ENCODE peak calls at places on chromosomes 1 and 21, in six cellular contexts. Y is H1, J is H9, K is IMR-90, P is mesenchymal stem cell, O is mesendoderm. C is an unnamed sample.

GRCh38 chr1:226938903-226939438 is 1.1 kb upstream of the COQ8A start:
- DNase-seq in P (peak), K (peak), O (peak), J (no peak), Y (no peak), C (no peak)

GRCh38 chr1:11501491-11501897 is 22.5 kb downstream of the DISP3 start:
- DNase-seq in K (no peak), P (no peak), Y (no peak), O (no peak), J (peak), C (no peak)

GRCh38 chr1:151980287-151981177 is 13.1 kb downstream of the S100A10 start:
- DNase-seq in Y (no peak), O (no peak), K (peak), P (no peak), J (no peak), C (no peak)

GRCh38 chr1:36446261-36446660 is 4.0 kb downstream of the OSCP1 start:
- DNase-seq in Y (peak), K (no peak), J (peak), P (peak), O (peak), C (no peak)

GRCh38 chr1:101136739-101137138 is 100.1 kb upstream of the S1PR1 start:
- DNase-seq in J (no peak), K (peak), O (peak), P (peak), Y (no peak), C (no peak)

GRCh38 chr1:243938146-243938676 is 88.2 kb upstream of the AKT3 start:
- DNase-seq in O (no peak), K (no peak), J (no peak), P (no peak), Y (no peak), C (no peak)

GRCh38 chr1:31382379-31382989 is 9.6 kb upstream of the FABP3 start:
- DNase-seq in K (no peak), O (no peak), P (no peak), Y (no peak), J (no peak), C (no peak)

GRCh38 chr1:221541296-221541695 is 200.6 kb downstream of the DUSP10 start:
- DNase-seq in K (no peak), Y (no peak), O (no peak), P (no peak), J (no peak), C (no peak)

GRCh38 chr1:150609726-150610125 is 19.7 kb downstream of the ENSA start:
- DNase-seq in J (no peak), P (peak), K (peak), O (no peak), Y (no peak), C (no peak)

GRCh38 chr1:117599822-117600221 is 6.0 kb upstream of the TENT5C start:
- DNase-seq in P (no peak), O (no peak), J (peak), K (no peak), Y (no peak), C (no peak)

GRCh38 chr21:39300587-39300986 is 12.8 kb downstream of the BRWD1 start:
- DNase-seq in O (no peak), P (no peak), Y (no peak), K (no peak), J (no peak), C (no peak)

GRCh38 chr1:233244183-233244582 is 51.3 kb downstream of the PCNX2 start:
- DNase-seq in O (no peak), K (peak), Y (no peak), P (no peak), J (no peak), C (no peak)

GRCh38 chr1:36307601-36308330 is 1.6 kb downstream of the SH3D21 start:
- DNase-seq in Y (no peak), J (no peak), O (no peak), K (no peak), P (no peak), C (no peak)

GRCh38 chr1:44693159-44693558 is 18.6 kb downstream of the ARMH1 start:
- DNase-seq in P (no peak), K (no peak), O (no peak), Y (no peak), J (no peak), C (no peak)

GRCh38 chr1:161128591-161129420 is 3.7 kb downstream of the DEDD start:
- DNase-seq in P (no peak), O (no peak), J (no peak), Y (no peak), K (no peak), C (no peak)

GRCh38 chr1:145936247-145936646 is 9.0 kb upstream of the RBM8A start:
- DNase-seq in Y (no peak), J (no peak), O (no peak), P (no peak), K (no peak), C (no peak)

GRCh38 chr1:43274125-43274803 is 4.5 kb downstream of the TMEM125 start:
- DNase-seq in P (peak), Y (no peak), J (peak), K (peak), O (peak), C (no peak)

GRCh38 chr1:205774277-205775014 is 836 bp downstream of the RAB29 start:
- DNase-seq in Y (peak), O (peak), J (peak), P (peak), K (no peak), C (no peak)

GRCh38 chr21:43209575-43210453 is 41.0 kb downstream of the CRYAA start:
- DNase-seq in Y (no peak), J (peak), O (no peak), K (peak), P (peak), C (no peak)

GRCh38 chr1:219798283-219799030 is 129.9 kb downstream of the SLC30A10 start:
- DNase-seq in Y (no peak), K (peak), O (no peak), J (no peak), P (peak), C (no peak)

GRCh38 chr1:68111804-68112436 is 61.5 kb upstream of the DIRAS3 start:
- DNase-seq in Y (peak), J (no peak), K (peak), P (peak), O (peak), C (peak)

GRCh38 chr21:29372063-29372802 is 73.5 kb downstream of the BACH1 start:
- DNase-seq in O (peak), J (peak), Y (peak), K (peak), P (peak), C (peak)

GRCh38 chr1:2228157-2228594 is at the start of gene SKI:
- DNase-seq in J (no peak), Y (no peak), K (no peak), O (no peak), P (no peak), C (no peak)

GRCh38 chr1:217027403-217028080 is 304.3 kb upstream of the ESRRG start:
- DNase-seq in O (no peak), P (no peak), Y (no peak), J (no peak), K (no peak), C (no peak)

GRCh38 chr1:225509770-225510169 is 81.9 kb upstream of the LBR start:
- DNase-seq in O (peak), K (peak), Y (no peak), J (no peak), P (no peak), C (no peak)

GRCh38 chr21:39094847-39095525 is 88.3 kb downstream of the PSMG1 start:
- DNase-seq in Y (no peak), J (no peak), O (peak), K (peak), P (peak), C (no peak)

GRCh38 chr1:230146709-230147108 is 79.7 kb downstream of the GALNT2 start:
- DNase-seq in J (no peak), O (no peak), Y (no peak), K (no peak), P (no peak), C (no peak)

GRCh38 chr1:26861889-26862371 is 1.0 kb upstream of the SFN start:
- DNase-seq in J (no peak), Y (no peak), P (no peak), K (no peak), O (no peak), C (no peak)

GRCh38 chr1:26864610-26865480 is 1.9 kb downstream of the SFN start:
- DNase-seq in O (peak), Y (peak), K (peak), J (peak), P (peak), C (peak)

GRCh38 chr1:26861286-26861701 is 1.7 kb upstream of the SFN start:
- DNase-seq in O (peak), P (peak), Y (no peak), K (peak), J (no peak), C (no peak)

GRCh38 chr1:26863677-26864060 is 720 bp downstream of the SFN start:
- DNase-seq in K (no peak), O (no peak), Y (no peak), J (no peak), P (no peak), C (no peak)

GRCh38 chr1:26862781-26863676 is at the start of gene SFN:
- DNase-seq in O (peak), P (no peak), J (peak), Y (peak), K (no peak), C (no peak)
- H2BK15ac ChIP-seq in O (no peak), P (peak), J (no peak), Y (no peak), K (no peak), C (peak)

GRCh38 chr21:35037384-35038105 is 11.6 kb downstream of the RUNX1 start:
- DNase-seq in K (no peak), P (no peak), Y (no peak), J (no peak), O (no peak), C (no peak)

GRCh38 chr21:35039595-35040291 is 9.4 kb downstream of the RUNX1 start:
- DNase-seq in P (no peak), Y (no peak), J (no peak), K (no peak), O (no peak), C (no peak)

GRCh38 chr21:35036521-35037383 is 12.3 kb downstream of the RUNX1 start:
- DNase-seq in O (no peak), Y (no peak), P (no peak), J (no peak), K (no peak), C (no peak)

GRCh38 chr21:35041122-35041521 is 8.0 kb downstream of the RUNX1 start:
- DNase-seq in Y (no peak), O (no peak), K (no peak), P (no peak), J (no peak), C (no peak)

DNA sequence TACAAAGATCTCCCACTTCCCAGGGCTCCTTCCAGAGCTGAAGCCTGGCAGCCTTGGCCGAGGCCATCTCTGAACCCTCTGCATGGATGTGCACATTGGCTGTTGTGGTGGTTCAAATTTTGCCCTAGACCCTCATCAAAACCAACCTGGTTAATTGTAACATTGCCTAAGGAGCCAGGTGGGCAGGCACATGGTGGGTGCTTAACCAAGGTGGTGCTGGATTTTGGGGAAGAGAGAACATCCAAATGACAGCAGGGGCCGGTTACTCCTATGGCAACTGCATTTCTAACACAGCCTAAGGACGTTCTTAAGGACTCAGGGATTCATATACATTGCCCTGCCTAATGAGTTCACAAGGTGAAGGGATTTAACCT is 10.3 kb downstream of the RUNX1 start:
- DNase-seq in P (no peak), O (peak), J (no peak), K (no peak), Y (no peak), C (no peak)
- H2BK120ac ChIP-seq in P (no peak), O (no peak), J (no peak), K (no peak), Y (no peak), C (no peak)

GRCh38 chr1:62407398-62408009 is 29.3 kb upstream of the USP1 start:
- DNase-seq in P (peak), K (peak), J (no peak), Y (no peak), O (peak), C (peak)

GRCh38 chr1:62401034-62401433 is 35.8 kb upstream of the USP1 start:
- DNase-seq in Y (no peak), P (no peak), O (peak), K (no peak), J (no peak), C (peak)

GRCh38 chr1:62405247-62405646 is 31.6 kb upstream of the USP1 start:
- DNase-seq in P (no peak), J (no peak), O (no peak), Y (no peak), K (no peak), C (no peak)

DNA sequence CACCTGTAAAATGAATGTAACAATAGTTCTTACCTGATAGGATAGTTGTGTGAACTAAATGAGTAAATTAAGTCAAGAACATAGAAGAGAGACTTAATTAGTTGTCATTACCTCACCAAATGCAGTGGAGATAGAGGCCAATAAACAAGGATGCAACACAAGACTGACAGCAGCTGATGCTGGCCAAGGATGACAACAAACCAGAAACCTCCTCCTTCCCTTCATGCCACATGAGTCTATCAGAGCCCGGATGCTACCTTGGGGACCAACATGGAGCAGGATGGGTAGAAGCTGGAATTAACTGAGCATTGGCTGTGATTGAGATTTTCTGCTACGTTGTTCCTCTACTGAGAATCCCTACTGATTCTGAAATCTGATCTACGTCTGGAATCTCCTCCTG is 30.3 kb upstream of the USP1 start:
- DNase-seq in P (no peak), K (no peak), O (peak), J (no peak), Y (no peak), C (no peak)
- H2BK15ac ChIP-seq in P (no peak), K (no peak), O (no peak), J (no peak), Y (no peak), C (no peak)

DNA sequence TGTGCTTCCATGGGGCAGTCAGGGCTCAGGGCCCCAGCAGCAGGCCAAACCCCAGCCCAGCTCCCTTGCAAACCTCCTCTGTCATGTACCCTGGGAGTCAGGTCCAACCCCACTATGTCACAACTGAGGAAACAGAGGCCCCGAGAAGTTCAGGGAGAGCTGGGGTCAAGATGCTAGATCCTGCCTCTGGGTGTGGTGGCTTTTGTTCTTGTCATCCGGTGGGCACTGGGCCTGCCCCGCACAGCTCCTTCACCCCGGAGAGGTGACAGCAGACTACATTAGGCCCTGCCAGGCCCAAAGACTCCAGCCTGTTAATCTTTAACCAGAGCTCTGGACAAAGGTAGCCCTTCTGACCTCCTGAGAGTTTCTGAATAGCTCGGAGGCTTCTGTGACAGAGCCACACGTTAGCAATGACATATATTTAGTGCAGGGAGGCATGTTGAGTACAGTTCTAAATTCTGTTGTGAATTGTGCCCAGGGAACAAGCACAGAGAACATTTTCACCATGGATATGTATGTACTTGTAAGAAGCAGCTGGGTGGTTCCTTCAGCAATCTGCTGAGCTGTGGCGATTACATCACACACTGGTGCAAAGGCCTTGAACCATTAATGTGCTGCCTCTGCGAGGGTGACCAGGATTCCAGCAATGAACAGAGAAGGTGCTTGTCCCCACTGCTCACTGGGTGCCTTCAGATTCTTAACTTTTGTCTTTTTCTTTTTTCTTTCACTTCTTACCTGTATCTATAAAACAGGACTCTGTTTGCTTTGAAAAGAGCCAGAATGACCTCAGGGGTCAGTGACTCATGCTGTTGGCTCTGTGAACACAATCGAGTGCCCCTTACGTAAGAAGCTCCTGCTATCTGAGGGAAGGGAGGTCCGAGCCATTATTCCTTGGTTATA is 102.8 kb downstream of the RHOU start:
- DNase-seq in P (peak), O (peak), K (peak), J (no peak), Y (peak), C (peak)
- H2BK120ac ChIP-seq in P (peak), O (no peak), K (peak), J (no peak), Y (no peak), C (no peak)

DNA sequence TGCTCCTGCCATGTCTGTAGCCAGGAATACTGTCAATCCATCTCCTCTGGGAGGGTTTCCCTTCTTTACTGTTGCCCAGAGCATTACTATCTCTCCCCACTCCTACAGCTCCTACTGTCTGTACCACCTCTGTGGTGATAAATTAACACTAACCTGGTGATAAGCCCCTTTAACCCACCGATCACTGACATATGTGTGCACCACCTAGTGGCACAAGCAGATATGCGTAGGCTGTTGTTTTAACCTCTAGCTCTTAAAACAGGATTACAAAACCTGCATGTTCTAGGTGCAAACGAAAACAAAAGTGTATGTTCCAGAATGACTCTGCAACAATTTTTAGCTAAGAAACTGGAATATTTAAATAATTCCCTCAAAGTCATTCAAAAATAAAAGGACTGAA is 93.9 kb upstream of the BEND5 start:
- DNase-seq in P (no peak), O (peak), J (no peak), K (no peak), Y (no peak), C (no peak)
- H2BK15ac ChIP-seq in P (no peak), O (no peak), J (no peak), K (no peak), Y (no peak), C (no peak)

DNA sequence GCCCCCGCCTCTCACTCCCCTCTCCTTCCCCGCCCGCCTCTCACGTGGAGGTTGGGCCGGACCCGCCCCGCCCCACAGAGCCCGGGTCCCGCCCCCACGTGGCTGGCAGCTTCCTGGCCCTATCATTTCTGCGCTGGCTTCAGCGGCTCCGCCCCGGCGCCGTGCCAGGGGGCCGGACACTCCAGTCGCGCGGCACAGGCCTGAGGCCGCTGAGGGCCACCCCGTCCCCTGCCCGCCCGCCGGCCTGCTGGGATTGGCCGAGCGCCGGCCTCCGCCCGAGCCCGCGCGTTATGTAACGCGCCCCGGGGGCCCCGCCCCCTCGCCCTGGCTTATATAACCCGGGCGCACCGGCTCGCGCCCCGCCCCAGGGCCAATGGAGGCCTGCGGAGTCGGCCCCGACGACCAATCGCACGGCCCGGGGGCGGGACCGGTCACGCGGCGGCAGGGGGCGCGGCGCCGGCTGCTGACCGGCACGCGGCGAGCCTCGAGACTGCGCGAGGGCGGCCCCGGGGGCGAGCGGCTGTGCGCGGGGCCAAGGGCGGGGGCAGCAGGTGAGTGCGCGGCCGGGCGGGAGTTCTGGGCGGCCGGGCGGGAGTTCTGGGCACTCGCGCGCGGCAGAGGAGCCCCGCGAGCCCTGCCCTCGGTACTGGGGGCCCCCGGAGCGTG is at the start of gene PER3:
- DNase-seq in J (peak), P (peak), O (peak), Y (peak), K (peak), C (peak)
- H2BK120ac ChIP-seq in J (no peak), P (peak), O (no peak), Y (no peak), K (peak), C (peak)